ENCODE peak calls at places on chromosome 21, in eight cellular contexts. One of them, this sample, is unnamed.
A peak's percentile ranks its signal among the peaks of the same experiment; 100 is the strongest.

GRCh38 chr21:45454081-45454923 is 49.3 kb downstream of the COL18A1 start:
- DNase-seq in NCI-H2081: no peak
- DNase-seq in sigmoid colon: no peak
- DNase-seq in activated CD8-positive, alpha-beta T cell treated with anti-CD3 and anti-CD28 coated beads, Interleukin-2, amount 10 ng/mL, durations not matched to agents 7 days and 5 days: no peak
- DNase-seq in hypothalamus: no peak
- DNase-seq in epithelial cell of esophagus: peak; percentile 50
- DNase-seq in fibroblast of mammary gland: no peak
- DNase-seq in non-pigmented ciliary epithelial cell: no peak
- DNase-seq in this sample: no peak

GRCh38 chr21:14737922-14738321 is 191.8 kb upstream of the SAMSN1 start:
- DNase-seq in NCI-H2081: peak; percentile 42
- DNase-seq in sigmoid colon: no peak
- DNase-seq in activated CD8-positive, alpha-beta T cell treated with anti-CD3 and anti-CD28 coated beads, Interleukin-2, amount 10 ng/mL, durations not matched to agents 7 days and 5 days: peak; percentile 73
- DNase-seq in hypothalamus: no peak
- DNase-seq in epithelial cell of esophagus: peak; percentile 74
- DNase-seq in fibroblast of mammary gland: peak; percentile 71
- DNase-seq in non-pigmented ciliary epithelial cell: no peak
- DNase-seq in this sample: peak; percentile 59

GRCh38 chr21:44065428-44065827 is 41.8 kb upstream of the PWP2 start:
- DNase-seq in NCI-H2081: no peak
- DNase-seq in sigmoid colon: no peak
- DNase-seq in activated CD8-positive, alpha-beta T cell treated with anti-CD3 and anti-CD28 coated beads, Interleukin-2, amount 10 ng/mL, durations not matched to agents 7 days and 5 days: peak; percentile 87
- DNase-seq in hypothalamus: no peak
- DNase-seq in epithelial cell of esophagus: peak; percentile 63
- DNase-seq in fibroblast of mammary gland: peak; percentile 65
- DNase-seq in non-pigmented ciliary epithelial cell: no peak
- DNase-seq in this sample: peak; percentile 85

GRCh38 chr21:36955783-36956182 is 10.7 kb downstream of the HLCS start:
- DNase-seq in NCI-H2081: no peak
- DNase-seq in sigmoid colon: no peak
- DNase-seq in activated CD8-positive, alpha-beta T cell treated with anti-CD3 and anti-CD28 coated beads, Interleukin-2, amount 10 ng/mL, durations not matched to agents 7 days and 5 days: no peak
- DNase-seq in hypothalamus: no peak
- DNase-seq in epithelial cell of esophagus: no peak
- DNase-seq in fibroblast of mammary gland: no peak
- DNase-seq in non-pigmented ciliary epithelial cell: no peak
- DNase-seq in this sample: no peak

GRCh38 chr21:30434033-30434631 is 4.1 kb downstream of the KRTAP13-4 start:
- DNase-seq in NCI-H2081: peak; percentile 18
- DNase-seq in sigmoid colon: no peak
- DNase-seq in activated CD8-positive, alpha-beta T cell treated with anti-CD3 and anti-CD28 coated beads, Interleukin-2, amount 10 ng/mL, durations not matched to agents 7 days and 5 days: peak; percentile 28
- DNase-seq in hypothalamus: no peak
- DNase-seq in epithelial cell of esophagus: peak; percentile 62
- DNase-seq in fibroblast of mammary gland: peak; percentile 40
- DNase-seq in non-pigmented ciliary epithelial cell: no peak
- DNase-seq in this sample: peak; percentile 15

GRCh38 chr21:25997788-25998611 is 172.6 kb downstream of the APP start:
- DNase-seq in NCI-H2081: peak; percentile 85
- DNase-seq in sigmoid colon: no peak
- DNase-seq in activated CD8-positive, alpha-beta T cell treated with anti-CD3 and anti-CD28 coated beads, Interleukin-2, amount 10 ng/mL, durations not matched to agents 7 days and 5 days: no peak
- DNase-seq in hypothalamus: no peak
- DNase-seq in epithelial cell of esophagus: no peak
- DNase-seq in fibroblast of mammary gland: no peak
- DNase-seq in non-pigmented ciliary epithelial cell: no peak
- DNase-seq in this sample: peak; percentile 8

GRCh38 chr21:41932576-41933258 is 21.1 kb downstream of the C2CD2 start:
- DNase-seq in NCI-H2081: no peak
- DNase-seq in sigmoid colon: peak; percentile 67
- DNase-seq in activated CD8-positive, alpha-beta T cell treated with anti-CD3 and anti-CD28 coated beads, Interleukin-2, amount 10 ng/mL, durations not matched to agents 7 days and 5 days: no peak
- DNase-seq in hypothalamus: no peak
- DNase-seq in epithelial cell of esophagus: peak; percentile 53
- DNase-seq in fibroblast of mammary gland: peak; percentile 88
- DNase-seq in non-pigmented ciliary epithelial cell: no peak
- DNase-seq in this sample: peak; percentile 82

GRCh38 chr21:39115659-39116235 is 67.5 kb downstream of the PSMG1 start:
- DNase-seq in NCI-H2081: no peak
- DNase-seq in sigmoid colon: no peak
- DNase-seq in activated CD8-positive, alpha-beta T cell treated with anti-CD3 and anti-CD28 coated beads, Interleukin-2, amount 10 ng/mL, durations not matched to agents 7 days and 5 days: no peak
- DNase-seq in hypothalamus: no peak
- DNase-seq in epithelial cell of esophagus: no peak
- DNase-seq in fibroblast of mammary gland: no peak
- DNase-seq in non-pigmented ciliary epithelial cell: no peak
- DNase-seq in this sample: no peak

GRCh38 chr21:44992608-44993031 is 52.8 kb downstream of the SLX9 start:
- DNase-seq in NCI-H2081: no peak
- DNase-seq in sigmoid colon: peak; percentile 65
- DNase-seq in activated CD8-positive, alpha-beta T cell treated with anti-CD3 and anti-CD28 coated beads, Interleukin-2, amount 10 ng/mL, durations not matched to agents 7 days and 5 days: no peak
- DNase-seq in hypothalamus: no peak
- DNase-seq in epithelial cell of esophagus: no peak
- DNase-seq in fibroblast of mammary gland: no peak
- DNase-seq in non-pigmented ciliary epithelial cell: no peak
- DNase-seq in this sample: no peak

GRCh38 chr21:45465105-45465504 is 60.1 kb downstream of the COL18A1 start:
- DNase-seq in NCI-H2081: no peak
- DNase-seq in sigmoid colon: peak; percentile 57
- DNase-seq in activated CD8-positive, alpha-beta T cell treated with anti-CD3 and anti-CD28 coated beads, Interleukin-2, amount 10 ng/mL, durations not matched to agents 7 days and 5 days: no peak
- DNase-seq in hypothalamus: no peak
- DNase-seq in epithelial cell of esophagus: no peak
- DNase-seq in fibroblast of mammary gland: no peak
- DNase-seq in non-pigmented ciliary epithelial cell: no peak
- DNase-seq in this sample: no peak

GRCh38 chr21:42062543-42063022 is 8.5 kb upstream of the UMODL1 start:
- DNase-seq in NCI-H2081: no peak
- DNase-seq in sigmoid colon: no peak
- DNase-seq in activated CD8-positive, alpha-beta T cell treated with anti-CD3 and anti-CD28 coated beads, Interleukin-2, amount 10 ng/mL, durations not matched to agents 7 days and 5 days: peak; percentile 93
- DNase-seq in hypothalamus: no peak
- DNase-seq in epithelial cell of esophagus: no peak
- DNase-seq in fibroblast of mammary gland: no peak
- DNase-seq in non-pigmented ciliary epithelial cell: no peak
- DNase-seq in this sample: no peak

GRCh38 chr21:43352138-43352537 is 74.8 kb downstream of the SIK1 start:
- DNase-seq in NCI-H2081: no peak
- DNase-seq in sigmoid colon: no peak
- DNase-seq in activated CD8-positive, alpha-beta T cell treated with anti-CD3 and anti-CD28 coated beads, Interleukin-2, amount 10 ng/mL, durations not matched to agents 7 days and 5 days: no peak
- DNase-seq in hypothalamus: no peak
- DNase-seq in epithelial cell of esophagus: no peak
- DNase-seq in fibroblast of mammary gland: no peak
- DNase-seq in non-pigmented ciliary epithelial cell: no peak
- DNase-seq in this sample: no peak

GRCh38 chr21:21434944-21435343 is 436.7 kb downstream of the NCAM2 start:
- DNase-seq in NCI-H2081: no peak
- DNase-seq in sigmoid colon: no peak
- DNase-seq in activated CD8-positive, alpha-beta T cell treated with anti-CD3 and anti-CD28 coated beads, Interleukin-2, amount 10 ng/mL, durations not matched to agents 7 days and 5 days: no peak
- DNase-seq in hypothalamus: no peak
- DNase-seq in epithelial cell of esophagus: no peak
- DNase-seq in fibroblast of mammary gland: no peak
- DNase-seq in non-pigmented ciliary epithelial cell: no peak
- DNase-seq in this sample: no peak

GRCh38 chr21:41950941-41951408 is 2.8 kb downstream of the C2CD2 start:
- DNase-seq in NCI-H2081: no peak
- DNase-seq in sigmoid colon: no peak
- DNase-seq in activated CD8-positive, alpha-beta T cell treated with anti-CD3 and anti-CD28 coated beads, Interleukin-2, amount 10 ng/mL, durations not matched to agents 7 days and 5 days: no peak
- DNase-seq in hypothalamus: no peak
- DNase-seq in epithelial cell of esophagus: no peak
- DNase-seq in fibroblast of mammary gland: no peak
- DNase-seq in non-pigmented ciliary epithelial cell: no peak
- DNase-seq in this sample: no peak

GRCh38 chr21:41133896-41134522 is 34.0 kb upstream of the BACE2 start:
- DNase-seq in NCI-H2081: no peak
- DNase-seq in sigmoid colon: no peak
- DNase-seq in activated CD8-positive, alpha-beta T cell treated with anti-CD3 and anti-CD28 coated beads, Interleukin-2, amount 10 ng/mL, durations not matched to agents 7 days and 5 days: no peak
- DNase-seq in hypothalamus: no peak
- DNase-seq in epithelial cell of esophagus: peak; percentile 45
- DNase-seq in fibroblast of mammary gland: peak; percentile 59
- DNase-seq in non-pigmented ciliary epithelial cell: no peak
- DNase-seq in this sample: peak; percentile 52

GRCh38 chr21:42155045-42155855 is 63.7 kb upstream of the ABCG1 start:
- DNase-seq in NCI-H2081: no peak
- DNase-seq in sigmoid colon: no peak
- DNase-seq in activated CD8-positive, alpha-beta T cell treated with anti-CD3 and anti-CD28 coated beads, Interleukin-2, amount 10 ng/mL, durations not matched to agents 7 days and 5 days: no peak
- DNase-seq in hypothalamus: no peak
- DNase-seq in epithelial cell of esophagus: no peak
- DNase-seq in fibroblast of mammary gland: no peak
- DNase-seq in non-pigmented ciliary epithelial cell: no peak
- DNase-seq in this sample: no peak

GRCh38 chr21:35254006-35254751 is 205.1 kb upstream of the RUNX1 start:
- DNase-seq in NCI-H2081: no peak
- DNase-seq in sigmoid colon: no peak
- DNase-seq in activated CD8-positive, alpha-beta T cell treated with anti-CD3 and anti-CD28 coated beads, Interleukin-2, amount 10 ng/mL, durations not matched to agents 7 days and 5 days: no peak
- DNase-seq in hypothalamus: no peak
- DNase-seq in epithelial cell of esophagus: peak; percentile 77
- DNase-seq in fibroblast of mammary gland: peak; percentile 91
- DNase-seq in non-pigmented ciliary epithelial cell: no peak
- DNase-seq in this sample: peak; percentile 90

GRCh38 chr21:45073301-45074047 is 906 bp upstream of the ADARB1 start:
- DNase-seq in NCI-H2081: no peak
- DNase-seq in sigmoid colon: peak; percentile 71
- DNase-seq in activated CD8-positive, alpha-beta T cell treated with anti-CD3 and anti-CD28 coated beads, Interleukin-2, amount 10 ng/mL, durations not matched to agents 7 days and 5 days: no peak
- DNase-seq in hypothalamus: no peak
- DNase-seq in epithelial cell of esophagus: peak; percentile 64
- DNase-seq in fibroblast of mammary gland: peak; percentile 19
- DNase-seq in non-pigmented ciliary epithelial cell: no peak
- DNase-seq in this sample: peak; percentile 39

GRCh38 chr21:14120091-14120734 is 90.5 kb downstream of the LIPI start:
- DNase-seq in NCI-H2081: peak; percentile 27
- DNase-seq in sigmoid colon: no peak
- DNase-seq in activated CD8-positive, alpha-beta T cell treated with anti-CD3 and anti-CD28 coated beads, Interleukin-2, amount 10 ng/mL, durations not matched to agents 7 days and 5 days: peak; percentile 60
- DNase-seq in hypothalamus: peak; percentile 17
- DNase-seq in epithelial cell of esophagus: peak; percentile 44
- DNase-seq in fibroblast of mammary gland: peak; percentile 36
- DNase-seq in non-pigmented ciliary epithelial cell: no peak
- DNase-seq in this sample: peak; percentile 29

GRCh38 chr21:15741510-15741909 is 11.7 kb downstream of the USP25 start:
- DNase-seq in NCI-H2081: no peak
- DNase-seq in sigmoid colon: no peak
- DNase-seq in activated CD8-positive, alpha-beta T cell treated with anti-CD3 and anti-CD28 coated beads, Interleukin-2, amount 10 ng/mL, durations not matched to agents 7 days and 5 days: no peak
- DNase-seq in hypothalamus: no peak
- DNase-seq in epithelial cell of esophagus: peak; percentile 24
- DNase-seq in fibroblast of mammary gland: peak; percentile 70
- DNase-seq in non-pigmented ciliary epithelial cell: no peak
- DNase-seq in this sample: peak; percentile 48

This sample was measured in iris pigment epithelial cell.